ENCODE peak calls at places on chromosomes 16 and 17, in nine cellular contexts. M, J, O, V, P, D, G, L and X are unnamed samples.

GRCh38 chr17:2396192-2396567 is 4.7 kb downstream of the MNT start:
- DNase-seq in V (no peak), P (no peak), D (no peak), M (no peak), J (no peak), G (no peak), L (no peak), O (no peak), X (no peak)

GRCh38 chr17:17959520-17960361 is 12.5 kb downstream of the TOM1L2 start:
- DNase-seq in P (no peak), L (peak; percentile 34), J (no peak), G (no peak), O (no peak), V (peak; percentile 87), D (no peak), M (no peak), X (peak; percentile 55)

GRCh38 chr17:15213381-15214087 is 51.6 kb downstream of the PMP22 start:
- DNase-seq in V (peak; percentile 20), O (peak; percentile 72), P (no peak), D (no peak), L (peak; percentile 25), J (no peak), M (no peak), G (no peak), X (peak; percentile 55)

GRCh38 chr17:65892912-65893377 is 299.0 kb downstream of the CEP112 start:
- DNase-seq in O (no peak), L (no peak), M (no peak), V (no peak), G (no peak), J (no peak), P (no peak), D (no peak), X (no peak)

GRCh38 chr17:59825533-59826316 is 67.0 kb downstream of the TUBD1 start:
- DNase-seq in M (no peak), O (no peak), J (no peak), L (peak; percentile 82), P (no peak), G (no peak), V (no peak), D (no peak), X (peak; percentile 83)

GRCh38 chr17:65523853-65524664 is 37.4 kb downstream of the AXIN2 start:
- DNase-seq in V (no peak), J (no peak), O (no peak), P (no peak), G (no peak), D (no peak), M (no peak), L (peak; percentile 24), X (no peak)

GRCh38 chr17:83201206-83202001 is 122.0 kb downstream of the METRNL start:
- DNase-seq in P (peak; percentile 27), V (no peak), D (no peak), G (peak; percentile 46), M (peak; percentile 38), J (peak; percentile 24), L (no peak), O (no peak), X (no peak)

GRCh38 chr16:4176794-4177438 is 60.7 kb upstream of the ADCY9 start:
- DNase-seq in J (no peak), M (no peak), D (no peak), O (no peak), G (no peak), V (no peak), P (no peak), L (peak; percentile 38), X (peak; percentile 22)

GRCh38 chr17:16391451-16391850 is 10.6 kb downstream of the UBB start:
- DNase-seq in L (no peak), G (no peak), J (no peak), D (no peak), O (no peak), V (no peak), P (no peak), M (no peak), X (no peak)

GRCh38 chr17:16255481-16255901 is 38.5 kb downstream of the PIGL start:
- DNase-seq in D (peak; percentile 48), O (peak; percentile 42), L (peak; percentile 63), V (no peak), J (peak; percentile 47), G (peak; percentile 70), M (no peak), P (peak; percentile 82), X (peak; percentile 23)

GRCh38 chr17:81387235-81388060 is 7.8 kb upstream of the BAHCC1 start:
- DNase-seq in D (peak; percentile 66), V (peak; percentile 41), L (peak; percentile 63), O (peak; percentile 60), G (no peak), P (peak; percentile 89), M (no peak), J (peak; percentile 70), X (peak; percentile 47)

GRCh38 chr16:7344806-7345416 is 12.3 kb downstream of the RBFOX1 start:
- DNase-seq in M (no peak), P (no peak), G (no peak), L (no peak), J (no peak), D (no peak), V (no peak), O (no peak), X (no peak)

GRCh38 chr17:7043195-7043543 is 723 bp downstream of the SLC16A11 start:
- DNase-seq in G (peak; percentile 80), D (no peak), P (no peak), O (no peak), M (no peak), J (peak; percentile 52), L (no peak), V (no peak), X (no peak)

GRCh38 chr16:30762991-30763725 is 1.0 kb downstream of the RNF40 start:
- DNase-seq in J (no peak), G (no peak), M (no peak), V (no peak), P (no peak), D (no peak), O (no peak), L (no peak), X (no peak)

GRCh38 chr16:4371481-4372314 is at the start of gene VASN:
- DNase-seq in O (peak; percentile 79), M (peak; percentile 87), V (peak; percentile 55), P (peak; percentile 96), J (peak; percentile 85), D (peak; percentile 86), L (peak; percentile 79), G (peak; percentile 91), X (peak; percentile 78)

GRCh38 chr16:27515874-27516353 is 33.8 kb downstream of the GTF3C1 start:
- DNase-seq in L (peak; percentile 33), O (peak; percentile 72), P (peak; percentile 55), D (no peak), V (peak; percentile 47), G (no peak), J (no peak), M (no peak), X (peak; percentile 26)

GRCh38 chr16:86772231-86772510 is 193.8 kb downstream of the FOXL1 start:
- DNase-seq in L (no peak), M (no peak), J (no peak), P (no peak), G (no peak), V (no peak), O (no peak), D (no peak), X (peak; percentile 75)

GRCh38 chr17:44466339-44466738 is 36.9 kb downstream of the GPATCH8 start:
- DNase-seq in P (no peak), D (no peak), G (no peak), V (no peak), L (no peak), O (no peak), J (no peak), M (no peak), X (no peak)

DNA sequence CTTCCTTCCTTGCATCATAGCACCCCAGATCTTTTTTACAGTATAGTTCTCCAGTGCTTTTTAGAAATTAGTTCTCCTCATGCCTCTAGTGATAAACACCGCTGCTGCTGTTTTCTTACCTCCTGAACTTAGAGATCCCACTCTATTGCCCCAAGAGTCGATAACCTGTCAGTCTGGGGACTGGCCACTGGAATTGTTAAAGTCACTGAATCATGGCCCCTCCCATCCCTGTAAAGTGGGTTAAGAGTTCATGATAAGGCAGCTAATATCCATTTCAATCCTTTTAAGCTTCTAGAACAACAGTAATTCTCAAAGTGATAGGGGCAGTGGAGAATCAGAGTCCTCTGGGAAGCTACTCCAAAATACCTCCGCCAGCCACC is 1.8 kb upstream of the SMARCD2 start:
- DNase-seq in L (no peak), M (no peak), G (no peak), J (no peak), O (no peak), P (no peak), D (no peak), V (no peak), X (no peak)
- H3K4me3 ChIP-seq in L (no peak overlapping the region), M (no peak overlapping the region), G (no peak overlapping the region), J (no peak overlapping the region), O (no peak overlapping the region), P (no peak overlapping the region), D (no peak overlapping the region), V (no peak overlapping the region), X (no peak overlapping the region)

GRCh38 chr16:56356276-56357241 is 68.8 kb downstream of the AMFR start:
- DNase-seq in D (peak; percentile 82), G (peak; percentile 90), M (peak; percentile 77), J (peak; percentile 86), P (peak; percentile 93), L (peak; percentile 89), V (peak; percentile 75), O (peak; percentile 92), X (peak; percentile 89)
- H3K4me3 ChIP-seq in D (peak overlapping the region; percentile 35), G (peak overlapping the region; percentile 33), M (peak overlapping the region; percentile 39), J (peak overlapping the region; percentile 46), P (peak overlapping the region; percentile 43), L (peak overlapping the region; percentile 49), V (peak overlapping the region; percentile 81), O (peak overlapping the region; percentile 46), X (peak overlapping the region; percentile 31)

GRCh38 chr17:71334041-71334781 is 786.6 kb upstream of the SOX9 start:
- DNase-seq in O (peak; percentile 41), P (no peak), V (no peak), G (no peak), L (no peak), D (no peak), J (no peak), M (no peak), X (no peak)

GRCh38 chr17:71335212-71335611 is 785.6 kb upstream of the SOX9 start:
- DNase-seq in M (no peak), O (no peak), V (no peak), D (no peak), J (no peak), L (no peak), G (no peak), P (no peak), X (no peak)

GRCh38 chr17:71339219-71339618 is 781.6 kb upstream of the SOX9 start:
- DNase-seq in O (no peak), V (no peak), P (no peak), D (no peak), L (no peak), M (no peak), J (no peak), G (no peak), X (peak; percentile 55)

GRCh38 chr17:71337903-71338302 is 782.9 kb upstream of the SOX9 start:
- DNase-seq in O (no peak), G (no peak), M (no peak), P (no peak), L (no peak), V (no peak), J (no peak), D (no peak), X (peak; percentile 14)

GRCh38 chr17:71338396-71338795 is 782.4 kb upstream of the SOX9 start:
- DNase-seq in G (no peak), M (no peak), D (no peak), P (no peak), L (peak; percentile 36), J (no peak), O (no peak), V (no peak), X (peak; percentile 45)
- H3K4me3 ChIP-seq in G (no peak overlapping the region), M (peak overlapping the region; percentile 7), D (no peak overlapping the region), P (no peak overlapping the region), L (no peak overlapping the region), J (no peak overlapping the region), O (no peak overlapping the region), V (no peak overlapping the region), X (no peak overlapping the region)

GRCh38 chr17:39694593-39694992 is 5.3 kb upstream of the ERBB2 start:
- DNase-seq in M (no peak), G (no peak), L (no peak), J (no peak), O (no peak), P (no peak), V (no peak), D (no peak), X (no peak)
- H3K4me3 ChIP-seq in M (no peak overlapping the region), G (no peak overlapping the region), L (no peak overlapping the region), J (no peak overlapping the region), O (no peak overlapping the region), P (no peak overlapping the region), V (no peak overlapping the region), D (no peak overlapping the region), X (no peak overlapping the region)